ENCODE peak calls at places on chromosomes 13 and 19, in six cellular contexts. One of them, this sample, is unnamed.

GRCh38 chr19:17803264-17803896 is 8.4 kb downstream of the B3GNT3 start:
- DNase-seq in dorsolateral prefrontal cortex: no peak
- DNase-seq in ascending aorta: no peak
- DNase-seq in tibial nerve: no peak
- DNase-seq in GM23338: no peak
- DNase-seq in GM13977: no peak
- DNase-seq in this sample: no peak

GRCh38 chr13:83272076-83272475 is 610.2 kb downstream of the SLITRK1 start:
- DNase-seq in dorsolateral prefrontal cortex: no peak
- DNase-seq in ascending aorta: no peak
- DNase-seq in tibial nerve: no peak
- DNase-seq in GM23338: no peak
- DNase-seq in GM13977: no peak
- DNase-seq in this sample: no peak

GRCh38 chr19:19342086-19343015 is 21.7 kb downstream of the MAU2 start:
- DNase-seq in dorsolateral prefrontal cortex: peak; percentile 59
- DNase-seq in ascending aorta: no peak
- DNase-seq in tibial nerve: no peak
- DNase-seq in GM23338: peak; percentile 89
- DNase-seq in GM13977: no peak
- DNase-seq in this sample: peak; percentile 82

GRCh38 chr13:100330662-100331061 is 241.8 kb downstream of the PCCA start:
- DNase-seq in dorsolateral prefrontal cortex: no peak
- DNase-seq in ascending aorta: no peak
- DNase-seq in tibial nerve: no peak
- DNase-seq in GM23338: no peak
- DNase-seq in GM13977: no peak
- DNase-seq in this sample: no peak

GRCh38 chr13:35764359-35765015 is 288.0 kb upstream of the MAB21L1 start:
- DNase-seq in dorsolateral prefrontal cortex: no peak
- DNase-seq in ascending aorta: no peak
- DNase-seq in tibial nerve: no peak
- DNase-seq in GM23338: no peak
- DNase-seq in GM13977: no peak
- DNase-seq in this sample: no peak

GRCh38 chr13:100954430-100955361 is 280.1 kb upstream of the TMTC4 start:
- DNase-seq in dorsolateral prefrontal cortex: no peak
- DNase-seq in ascending aorta: no peak
- DNase-seq in tibial nerve: no peak
- DNase-seq in GM23338: no peak
- DNase-seq in GM13977: no peak
- DNase-seq in this sample: no peak

GRCh38 chr13:25095862-25096453 is at the start of gene PABPC3:
- DNase-seq in dorsolateral prefrontal cortex: no peak
- DNase-seq in ascending aorta: no peak
- DNase-seq in tibial nerve: no peak
- DNase-seq in GM23338: peak; percentile 29
- DNase-seq in GM13977: no peak
- DNase-seq in this sample: no peak

GRCh38 chr19:2419754-2420153 is 7.6 kb downstream of the TIMM13 start:
- DNase-seq in dorsolateral prefrontal cortex: no peak
- DNase-seq in ascending aorta: no peak
- DNase-seq in tibial nerve: no peak
- DNase-seq in GM23338: no peak
- DNase-seq in GM13977: no peak
- DNase-seq in this sample: no peak

GRCh38 chr13:67341406-67341805 is 111.3 kb upstream of the PCDH9 start:
- DNase-seq in dorsolateral prefrontal cortex: no peak
- DNase-seq in ascending aorta: no peak
- DNase-seq in tibial nerve: no peak
- DNase-seq in GM23338: no peak
- DNase-seq in GM13977: no peak
- DNase-seq in this sample: no peak

GRCh38 chr13:103926118-103926517 is 859.9 kb upstream of the SLC10A2 start:
- DNase-seq in dorsolateral prefrontal cortex: no peak
- DNase-seq in ascending aorta: no peak
- DNase-seq in tibial nerve: no peak
- DNase-seq in GM23338: peak; percentile 3
- DNase-seq in GM13977: no peak
- DNase-seq in this sample: no peak

DNA sequence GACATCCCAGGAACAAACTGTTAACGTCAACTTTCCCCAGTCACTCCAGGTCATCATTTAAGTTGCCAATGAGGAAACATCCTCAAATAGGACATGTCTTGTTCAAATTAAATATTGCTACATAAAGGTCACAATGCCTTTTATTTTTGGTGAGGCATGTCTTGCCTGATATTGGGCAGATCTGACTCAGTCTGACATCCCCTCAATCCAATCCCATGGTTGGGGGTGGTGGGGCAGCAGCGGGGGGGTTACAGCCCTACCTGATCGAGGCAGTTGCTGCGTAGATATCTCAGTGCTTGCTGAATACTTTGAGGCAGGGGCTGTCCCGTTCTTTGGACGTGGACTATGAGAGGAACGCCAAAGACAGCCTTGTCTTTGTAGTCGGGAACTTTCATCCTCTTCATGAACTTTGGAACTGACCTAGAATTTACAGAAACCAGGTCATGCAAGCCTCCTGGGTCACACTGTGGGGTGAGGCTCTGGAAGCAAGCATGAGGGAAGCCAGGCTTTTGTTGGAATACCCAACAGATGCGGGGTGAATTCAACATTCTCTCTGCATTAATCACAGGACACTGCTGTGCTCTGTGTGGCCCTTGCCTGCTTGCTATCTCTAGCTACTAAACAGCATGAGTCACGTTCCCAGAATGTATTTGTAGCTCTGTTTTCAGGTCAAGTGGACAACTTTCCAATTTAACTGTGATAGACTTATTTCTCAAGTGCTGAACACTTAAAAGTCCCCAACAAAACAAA is 109.8 kb downstream of the KL start:
- DNase-seq in dorsolateral prefrontal cortex: no peak
- DNase-seq in ascending aorta: no peak
- DNase-seq in tibial nerve: peak; percentile 53
- DNase-seq in GM23338: peak; percentile 15
- DNase-seq in GM13977: no peak
- DNase-seq in this sample: no peak
- TF ChIP-seq CTCF in dorsolateral prefrontal cortex: no peak
- TF ChIP-seq CTCF in ascending aorta: no peak
- TF ChIP-seq CTCF in tibial nerve: no peak
- TF ChIP-seq CTCF in GM23338: no peak
- TF ChIP-seq CTCF in GM13977: no peak
- TF ChIP-seq CTCF in this sample: no peak

GRCh38 chr19:51402117-51402516 is 11.7 kb upstream of the C19orf84 start:
- DNase-seq in dorsolateral prefrontal cortex: no peak
- DNase-seq in ascending aorta: no peak
- DNase-seq in tibial nerve: no peak
- DNase-seq in GM23338: no peak
- DNase-seq in GM13977: no peak
- DNase-seq in this sample: no peak

GRCh38 chr19:51410950-51411748 is 6.3 kb downstream of the SIGLEC10 start:
- DNase-seq in dorsolateral prefrontal cortex: no peak
- DNase-seq in ascending aorta: no peak
- DNase-seq in tibial nerve: no peak
- DNase-seq in GM23338: no peak
- DNase-seq in GM13977: no peak
- DNase-seq in this sample: no peak

DNA sequence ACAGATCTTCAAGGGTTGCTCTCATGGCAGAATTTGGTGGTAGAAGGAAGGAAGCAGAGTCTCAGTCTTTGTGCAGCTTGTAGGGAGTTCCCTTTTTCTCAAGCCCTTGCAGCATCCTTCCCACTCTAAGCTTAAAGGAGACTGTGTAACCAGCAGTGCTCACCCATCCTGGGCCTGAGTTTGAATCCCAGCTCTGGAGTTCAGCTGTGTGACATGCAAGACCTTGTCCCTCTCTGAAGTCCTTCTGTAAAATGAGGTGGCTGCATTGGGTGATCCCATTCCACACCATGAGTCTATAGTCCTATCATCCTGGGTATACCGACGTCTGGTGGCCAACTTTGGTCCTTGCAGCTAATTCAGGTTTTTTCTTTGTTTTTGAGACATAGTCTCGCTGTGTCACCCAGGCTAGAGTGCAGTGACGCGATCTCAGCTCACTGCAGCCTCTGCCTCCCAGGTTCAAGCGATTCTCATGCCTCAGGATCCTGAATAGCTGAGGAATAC is 9.8 kb downstream of the SIGLEC10 start:
- DNase-seq in dorsolateral prefrontal cortex: no peak
- DNase-seq in ascending aorta: no peak
- DNase-seq in tibial nerve: no peak
- DNase-seq in GM23338: peak; percentile 79
- DNase-seq in GM13977: no peak
- DNase-seq in this sample: no peak
- TF ChIP-seq CTCF in dorsolateral prefrontal cortex: no peak
- TF ChIP-seq CTCF in ascending aorta: peak; percentile 32
- TF ChIP-seq CTCF in tibial nerve: peak; percentile 41
- TF ChIP-seq CTCF in GM23338: peak; percentile 74
- TF ChIP-seq CTCF in GM13977: peak; percentile 17
- TF ChIP-seq CTCF in this sample: peak; percentile 58

DNA sequence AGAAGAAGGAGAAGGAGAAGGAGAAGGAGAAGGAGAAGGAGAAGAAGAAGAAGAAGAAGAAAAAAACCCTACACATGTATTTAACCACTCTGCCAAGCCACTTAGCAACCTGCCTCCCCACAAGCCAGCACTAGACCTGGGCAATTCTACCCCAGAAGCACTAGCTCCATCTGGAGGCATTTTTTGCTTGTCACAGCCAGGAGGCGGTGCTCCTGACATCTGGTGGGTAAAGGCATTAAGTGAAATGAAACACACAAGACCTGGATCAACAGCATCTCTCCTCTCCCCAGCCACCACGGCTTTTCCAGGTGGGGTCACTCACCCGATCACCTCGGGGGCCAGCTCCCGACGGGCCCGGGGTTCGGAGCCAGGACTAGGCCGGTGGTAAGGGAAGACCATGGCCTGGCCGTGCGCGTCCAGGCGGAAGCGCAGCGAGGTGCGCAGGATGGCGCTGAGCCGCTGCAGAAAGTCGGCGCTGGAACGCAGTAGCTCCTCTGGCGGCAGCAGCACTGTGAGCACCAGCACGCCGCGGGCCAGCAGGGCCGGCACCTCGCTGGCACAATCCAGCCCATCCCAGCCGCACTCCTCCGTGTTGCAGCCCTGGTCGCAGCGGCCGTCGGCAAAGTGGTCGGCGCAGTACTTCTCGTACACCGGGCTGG is 26.9 kb downstream of the NOTCH3 start:
- DNase-seq in dorsolateral prefrontal cortex: no peak
- DNase-seq in ascending aorta: no peak
- DNase-seq in tibial nerve: no peak
- DNase-seq in GM23338: peak; percentile 49
- DNase-seq in GM13977: no peak
- DNase-seq in this sample: no peak
- TF ChIP-seq CTCF in dorsolateral prefrontal cortex: no peak
- TF ChIP-seq CTCF in ascending aorta: no peak
- TF ChIP-seq CTCF in tibial nerve: no peak
- TF ChIP-seq CTCF in GM23338: peak; percentile 52
- TF ChIP-seq CTCF in GM13977: peak; percentile 48
- TF ChIP-seq CTCF in this sample: no peak

GRCh38 chr19:58007285-58007684 is 4.7 kb upstream of the ZNF606 start:
- DNase-seq in dorsolateral prefrontal cortex: no peak
- DNase-seq in ascending aorta: no peak
- DNase-seq in tibial nerve: no peak
- DNase-seq in GM23338: peak; percentile 81
- DNase-seq in GM13977: no peak
- DNase-seq in this sample: no peak
- TF ChIP-seq CTCF in dorsolateral prefrontal cortex: no peak
- TF ChIP-seq CTCF in ascending aorta: no peak
- TF ChIP-seq CTCF in tibial nerve: no peak
- TF ChIP-seq CTCF in GM23338: peak; percentile 76
- TF ChIP-seq CTCF in GM13977: no peak
- TF ChIP-seq CTCF in this sample: no peak

GRCh38 chr13:81051873-81052272 is 710.9 kb upstream of the SPRY2 start:
- DNase-seq in dorsolateral prefrontal cortex: no peak
- DNase-seq in ascending aorta: no peak
- DNase-seq in tibial nerve: no peak
- DNase-seq in GM23338: peak; percentile 10
- DNase-seq in GM13977: no peak
- DNase-seq in this sample: no peak
- TF ChIP-seq CTCF in dorsolateral prefrontal cortex: no peak
- TF ChIP-seq CTCF in ascending aorta: no peak
- TF ChIP-seq CTCF in tibial nerve: no peak
- TF ChIP-seq CTCF in GM23338: peak; percentile 57
- TF ChIP-seq CTCF in GM13977: no peak
- TF ChIP-seq CTCF in this sample: peak; percentile 67

GRCh38 chr13:42327725-42328124 is 55.8 kb downstream of the AKAP11 start:
- DNase-seq in dorsolateral prefrontal cortex: no peak
- DNase-seq in ascending aorta: no peak
- DNase-seq in tibial nerve: no peak
- DNase-seq in GM23338: peak; percentile 22
- DNase-seq in GM13977: no peak
- DNase-seq in this sample: no peak
- TF ChIP-seq CTCF in dorsolateral prefrontal cortex: no peak
- TF ChIP-seq CTCF in ascending aorta: no peak
- TF ChIP-seq CTCF in tibial nerve: no peak
- TF ChIP-seq CTCF in GM23338: peak; percentile 36
- TF ChIP-seq CTCF in GM13977: no peak
- TF ChIP-seq CTCF in this sample: no peak

DNA sequence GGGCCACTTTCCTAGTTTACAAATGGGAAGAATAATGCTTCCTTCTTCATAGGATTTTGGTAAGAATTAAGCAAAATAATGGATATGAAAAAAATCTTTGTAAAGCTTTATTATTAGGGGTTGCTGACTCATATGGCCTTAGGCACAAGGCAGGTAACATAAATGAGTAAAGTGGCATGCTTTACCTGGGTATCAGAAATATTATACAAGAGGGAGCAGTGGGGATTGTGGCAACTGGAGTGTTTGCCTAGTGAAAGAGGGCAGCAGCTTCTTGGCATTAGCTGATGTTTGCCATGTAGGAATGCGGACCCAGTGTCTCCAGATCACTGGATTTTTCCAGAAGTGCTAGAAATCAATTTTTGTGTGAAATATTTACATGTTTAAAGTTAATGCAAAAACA is 19.5 kb downstream of the WDFY2 start:
- DNase-seq in dorsolateral prefrontal cortex: no peak
- DNase-seq in ascending aorta: no peak
- DNase-seq in tibial nerve: no peak
- DNase-seq in GM23338: no peak
- DNase-seq in GM13977: no peak
- DNase-seq in this sample: no peak
- TF ChIP-seq CTCF in dorsolateral prefrontal cortex: no peak
- TF ChIP-seq CTCF in ascending aorta: no peak
- TF ChIP-seq CTCF in tibial nerve: no peak
- TF ChIP-seq CTCF in GM23338: no peak
- TF ChIP-seq CTCF in GM13977: no peak
- TF ChIP-seq CTCF in this sample: no peak

GRCh38 chr19:42634409-42635232 is 39.9 kb upstream of the CEACAM8 start:
- DNase-seq in dorsolateral prefrontal cortex: no peak
- DNase-seq in ascending aorta: no peak
- DNase-seq in tibial nerve: no peak
- DNase-seq in GM23338: peak; percentile 83
- DNase-seq in GM13977: peak; percentile 51
- DNase-seq in this sample: no peak

GRCh38 chr19:42629191-42629590 is 34.5 kb upstream of the CEACAM8 start:
- DNase-seq in dorsolateral prefrontal cortex: no peak
- DNase-seq in ascending aorta: no peak
- DNase-seq in tibial nerve: no peak
- DNase-seq in GM23338: no peak
- DNase-seq in GM13977: no peak
- DNase-seq in this sample: no peak

DNA sequence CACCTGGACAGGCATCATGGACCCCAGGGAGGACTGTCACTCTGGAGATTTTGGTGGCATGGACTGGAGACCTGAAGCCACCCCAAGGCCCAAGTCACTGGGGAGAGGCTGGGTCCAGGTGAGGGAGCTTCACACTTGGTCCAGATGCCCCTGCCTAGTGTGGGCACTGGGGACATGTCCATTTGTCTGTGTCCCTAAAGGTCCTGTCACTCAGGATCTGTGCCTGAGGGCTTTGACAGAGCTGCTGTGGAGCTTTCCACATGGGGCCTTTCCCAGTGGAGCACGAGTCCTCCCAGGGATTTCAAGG is 40.5 kb upstream of the CEACAM8 start:
- DNase-seq in dorsolateral prefrontal cortex: no peak
- DNase-seq in ascending aorta: no peak
- DNase-seq in tibial nerve: no peak
- DNase-seq in GM23338: no peak
- DNase-seq in GM13977: no peak
- DNase-seq in this sample: no peak
- TF ChIP-seq CTCF in dorsolateral prefrontal cortex: no peak
- TF ChIP-seq CTCF in ascending aorta: no peak
- TF ChIP-seq CTCF in tibial nerve: no peak
- TF ChIP-seq CTCF in GM23338: no peak
- TF ChIP-seq CTCF in GM13977: no peak
- TF ChIP-seq CTCF in this sample: no peak

This sample was measured in progenitor cell of endocrine pancreas.